ENCODE peak calls at places on chromosomes 3 and 15, in seven cellular contexts. One of them, this sample, is unnamed.

GRCh38 chr3:169846458-169847193 is 23.1 kb downstream of the LRRC31 start:
- DNase-seq in bronchial epithelial cell: peak
- DNase-seq in MM.1S: no peak
- DNase-seq in AG04450: peak
- DNase-seq in SK-N-SH: no peak
- DNase-seq in mucosa of descending colon: no peak
- DNase-seq in OCI-LY7: no peak
- DNase-seq in this sample: no peak

GRCh38 chr15:81265256-81265943 is 58.5 kb downstream of the STARD5 start:
- DNase-seq in bronchial epithelial cell: no peak
- DNase-seq in MM.1S: peak
- DNase-seq in AG04450: no peak
- DNase-seq in SK-N-SH: no peak
- DNase-seq in mucosa of descending colon: no peak
- DNase-seq in OCI-LY7: peak
- DNase-seq in this sample: no peak

GRCh38 chr15:72797834-72798233 is 14.3 kb upstream of the ADPGK start:
- DNase-seq in bronchial epithelial cell: no peak
- DNase-seq in MM.1S: no peak
- DNase-seq in AG04450: no peak
- DNase-seq in SK-N-SH: no peak
- DNase-seq in mucosa of descending colon: no peak
- DNase-seq in OCI-LY7: no peak
- DNase-seq in this sample: no peak

GRCh38 chr3:192887047-192887446 is 30.6 kb downstream of the MB21D2 start:
- DNase-seq in bronchial epithelial cell: peak
- DNase-seq in MM.1S: no peak
- DNase-seq in AG04450: no peak
- DNase-seq in SK-N-SH: no peak
- DNase-seq in mucosa of descending colon: no peak
- DNase-seq in OCI-LY7: no peak
- DNase-seq in this sample: no peak

GRCh38 chr15:101023501-101024110 is 104.4 kb downstream of the LRRK1 start:
- DNase-seq in bronchial epithelial cell: no peak
- DNase-seq in MM.1S: no peak
- DNase-seq in AG04450: no peak
- DNase-seq in SK-N-SH: no peak
- DNase-seq in mucosa of descending colon: no peak
- DNase-seq in OCI-LY7: no peak
- DNase-seq in this sample: no peak

GRCh38 chr15:42165081-42165480 is 8.6 kb upstream of the PLA2G4F start:
- DNase-seq in bronchial epithelial cell: no peak
- DNase-seq in MM.1S: no peak
- DNase-seq in AG04450: no peak
- DNase-seq in SK-N-SH: no peak
- DNase-seq in mucosa of descending colon: no peak
- DNase-seq in OCI-LY7: no peak
- DNase-seq in this sample: no peak

GRCh38 chr3:188914556-188914955 is 257.2 kb upstream of the TPRG1 start:
- DNase-seq in bronchial epithelial cell: peak
- DNase-seq in MM.1S: no peak
- DNase-seq in AG04450: no peak
- DNase-seq in SK-N-SH: no peak
- DNase-seq in mucosa of descending colon: no peak
- DNase-seq in OCI-LY7: no peak
- DNase-seq in this sample: no peak

GRCh38 chr3:134485620-134486576 is at the start of the genes ANAPC13 and CEP63:
- DNase-seq in bronchial epithelial cell: peak
- DNase-seq in MM.1S: peak
- DNase-seq in AG04450: peak
- DNase-seq in SK-N-SH: peak
- DNase-seq in mucosa of descending colon: peak
- DNase-seq in OCI-LY7: peak
- DNase-seq in this sample: peak

GRCh38 chr15:100211855-100212850 is 129.6 kb downstream of the ADAMTS17 start:
- DNase-seq in bronchial epithelial cell: peak
- DNase-seq in MM.1S: no peak
- DNase-seq in AG04450: no peak
- DNase-seq in SK-N-SH: no peak
- DNase-seq in mucosa of descending colon: peak
- DNase-seq in OCI-LY7: no peak
- DNase-seq in this sample: no peak

GRCh38 chr3:86934851-86935250 is 56.1 kb downstream of the VGLL3 start:
- DNase-seq in bronchial epithelial cell: peak
- DNase-seq in MM.1S: no peak
- DNase-seq in AG04450: no peak
- DNase-seq in SK-N-SH: no peak
- DNase-seq in mucosa of descending colon: no peak
- DNase-seq in OCI-LY7: no peak
- DNase-seq in this sample: no peak

GRCh38 chr15:75195766-75196241 is 5.9 kb upstream of the C15orf39 start:
- DNase-seq in bronchial epithelial cell: no peak
- DNase-seq in MM.1S: no peak
- DNase-seq in AG04450: no peak
- DNase-seq in SK-N-SH: peak
- DNase-seq in mucosa of descending colon: no peak
- DNase-seq in OCI-LY7: no peak
- DNase-seq in this sample: no peak

GRCh38 chr3:115165701-115166100 is 18.6 kb upstream of the ZBTB20 start:
- DNase-seq in bronchial epithelial cell: no peak
- DNase-seq in MM.1S: no peak
- DNase-seq in AG04450: no peak
- DNase-seq in SK-N-SH: no peak
- DNase-seq in mucosa of descending colon: no peak
- DNase-seq in OCI-LY7: no peak
- DNase-seq in this sample: no peak

GRCh38 chr3:129525341-129525968 is 3.0 kb upstream of the RHO start:
- DNase-seq in bronchial epithelial cell: peak
- DNase-seq in MM.1S: no peak
- DNase-seq in AG04450: peak
- DNase-seq in SK-N-SH: no peak
- DNase-seq in mucosa of descending colon: no peak
- DNase-seq in OCI-LY7: no peak
- DNase-seq in this sample: no peak

GRCh38 chr3:174931969-174932368 is 72.8 kb downstream of the NAALADL2 start:
- DNase-seq in bronchial epithelial cell: no peak
- DNase-seq in MM.1S: no peak
- DNase-seq in AG04450: no peak
- DNase-seq in SK-N-SH: no peak
- DNase-seq in mucosa of descending colon: no peak
- DNase-seq in OCI-LY7: no peak
- DNase-seq in this sample: no peak

GRCh38 chr15:42547926-42548257 is 701 bp downstream of the LRRC57 start:
- DNase-seq in bronchial epithelial cell: peak
- DNase-seq in MM.1S: peak
- DNase-seq in AG04450: no peak
- DNase-seq in SK-N-SH: no peak
- DNase-seq in mucosa of descending colon: no peak
- DNase-seq in OCI-LY7: peak
- DNase-seq in this sample: peak

DNA sequence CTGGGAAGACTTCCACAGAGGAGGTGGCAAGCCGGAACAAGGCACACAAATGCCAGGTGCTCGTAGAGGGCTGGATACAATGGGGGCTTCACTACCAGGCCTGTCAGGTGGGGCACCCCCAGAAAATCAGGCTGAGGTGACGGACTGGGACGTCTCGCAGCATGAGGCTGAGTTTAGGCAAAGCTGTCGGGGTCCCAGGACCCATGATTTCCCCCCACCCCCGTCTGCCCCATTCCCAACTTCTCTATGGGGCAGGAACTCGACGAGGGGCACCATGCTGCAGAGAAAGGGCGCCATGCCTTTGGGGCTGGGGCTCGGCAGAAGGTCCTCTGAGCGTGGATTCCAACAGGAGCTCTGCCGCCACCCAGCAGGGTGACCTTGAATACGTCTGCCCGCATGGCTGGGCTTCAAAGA is 65.7 kb upstream of the HES1 start:
- DNase-seq in bronchial epithelial cell: no peak
- DNase-seq in MM.1S: no peak
- DNase-seq in AG04450: no peak
- DNase-seq in SK-N-SH: no peak
- DNase-seq in mucosa of descending colon: no peak
- DNase-seq in OCI-LY7: no peak
- DNase-seq in this sample: no peak
- H3K4me3 ChIP-seq in bronchial epithelial cell: no peak
- H3K4me3 ChIP-seq in MM.1S: peak
- H3K4me3 ChIP-seq in AG04450: peak
- H3K4me3 ChIP-seq in SK-N-SH: peak
- H3K4me3 ChIP-seq in mucosa of descending colon: no peak
- H3K4me3 ChIP-seq in OCI-LY7: peak
- H3K4me3 ChIP-seq in this sample: peak

GRCh38 chr3:128152419-128153155 is 694 bp upstream of the EEFSEC start:
- DNase-seq in bronchial epithelial cell: peak
- DNase-seq in MM.1S: peak
- DNase-seq in AG04450: no peak
- DNase-seq in SK-N-SH: peak
- DNase-seq in mucosa of descending colon: no peak
- DNase-seq in OCI-LY7: peak
- DNase-seq in this sample: peak

GRCh38 chr3:128151758-128152274 is 1.5 kb upstream of the EEFSEC start:
- DNase-seq in bronchial epithelial cell: no peak
- DNase-seq in MM.1S: no peak
- DNase-seq in AG04450: no peak
- DNase-seq in SK-N-SH: no peak
- DNase-seq in mucosa of descending colon: no peak
- DNase-seq in OCI-LY7: no peak
- DNase-seq in this sample: peak

GRCh38 chr3:128155614-128156360 is 2.5 kb downstream of the EEFSEC start:
- DNase-seq in bronchial epithelial cell: no peak
- DNase-seq in MM.1S: no peak
- DNase-seq in AG04450: no peak
- DNase-seq in SK-N-SH: no peak
- DNase-seq in mucosa of descending colon: no peak
- DNase-seq in OCI-LY7: no peak
- DNase-seq in this sample: no peak

GRCh38 chr3:128149632-128150031 is 3.6 kb upstream of the EEFSEC start:
- DNase-seq in bronchial epithelial cell: no peak
- DNase-seq in MM.1S: no peak
- DNase-seq in AG04450: no peak
- DNase-seq in SK-N-SH: no peak
- DNase-seq in mucosa of descending colon: no peak
- DNase-seq in OCI-LY7: no peak
- DNase-seq in this sample: no peak

DNA sequence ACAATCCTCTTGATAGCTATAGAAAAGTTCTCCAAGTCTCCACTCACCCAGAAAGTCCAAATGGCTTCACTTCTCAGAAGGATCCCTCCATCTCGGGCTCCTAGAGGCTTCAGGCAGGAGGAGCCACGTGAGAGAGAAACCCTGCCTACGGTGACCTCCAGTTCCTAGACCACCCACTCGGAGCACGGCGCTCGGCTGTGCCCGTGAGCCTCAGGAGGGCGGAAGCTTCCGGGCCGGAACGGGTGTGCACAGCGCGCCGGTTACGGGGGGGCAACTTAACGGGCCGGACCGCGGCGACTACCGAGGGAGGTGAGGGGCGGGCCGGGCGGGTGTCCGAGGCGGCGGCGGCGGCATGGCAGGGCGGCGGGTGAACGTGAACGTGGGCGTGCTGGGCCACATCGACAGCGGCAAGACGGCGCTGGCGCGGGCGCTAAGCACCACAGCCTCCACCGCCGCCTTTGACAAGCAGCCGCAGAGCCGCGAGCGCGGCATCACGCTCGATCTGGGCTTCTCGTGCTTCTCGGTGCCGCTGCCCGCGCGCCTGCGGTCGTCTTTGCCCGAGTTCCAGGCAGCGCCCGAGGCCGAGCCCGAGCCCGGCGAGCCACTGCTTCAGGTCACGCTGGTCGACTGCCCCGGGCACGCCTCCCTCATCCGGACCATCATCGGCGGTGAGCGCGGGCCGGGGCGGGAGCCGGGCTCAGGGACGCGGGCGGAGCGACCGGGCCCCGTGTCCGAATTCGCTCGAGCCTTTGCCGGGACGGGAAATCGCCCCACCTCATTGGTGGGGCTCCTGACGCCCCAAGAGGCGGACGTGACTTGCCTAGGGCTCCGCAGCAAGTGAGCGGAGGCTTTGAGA is at the start of gene EEFSEC:
- DNase-seq in bronchial epithelial cell: peak
- DNase-seq in MM.1S: peak
- DNase-seq in AG04450: peak
- DNase-seq in SK-N-SH: peak
- DNase-seq in mucosa of descending colon: peak
- DNase-seq in OCI-LY7: peak
- DNase-seq in this sample: no peak
- H3K4me3 ChIP-seq in bronchial epithelial cell: peak
- H3K4me3 ChIP-seq in MM.1S: peak
- H3K4me3 ChIP-seq in AG04450: peak
- H3K4me3 ChIP-seq in SK-N-SH: peak
- H3K4me3 ChIP-seq in mucosa of descending colon: peak
- H3K4me3 ChIP-seq in OCI-LY7: peak
- H3K4me3 ChIP-seq in this sample: peak

DNA sequence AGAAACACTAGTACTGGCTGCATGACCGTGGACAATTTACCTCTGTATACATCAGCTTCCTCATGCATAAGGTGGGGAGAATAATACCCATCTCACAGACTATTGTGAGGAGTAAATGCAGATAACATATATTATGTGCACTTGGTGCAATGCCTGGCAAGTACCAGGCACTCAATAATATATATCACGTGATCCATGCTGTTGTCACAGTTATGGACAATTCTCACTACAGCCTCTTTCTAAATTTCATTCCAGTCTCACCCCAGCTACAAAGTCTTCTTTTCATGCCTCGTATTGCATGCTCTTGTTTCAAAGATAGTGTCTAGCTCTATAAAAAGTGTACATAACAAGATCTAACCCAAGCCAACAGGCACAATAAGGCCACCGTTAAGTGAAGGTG is 494.3 kb upstream of the ADAMTS9 start:
- DNase-seq in bronchial epithelial cell: no peak
- DNase-seq in MM.1S: no peak
- DNase-seq in AG04450: no peak
- DNase-seq in SK-N-SH: no peak
- DNase-seq in mucosa of descending colon: no peak
- DNase-seq in OCI-LY7: no peak
- DNase-seq in this sample: no peak
- H3K4me3 ChIP-seq in bronchial epithelial cell: no peak
- H3K4me3 ChIP-seq in MM.1S: no peak
- H3K4me3 ChIP-seq in AG04450: no peak
- H3K4me3 ChIP-seq in SK-N-SH: no peak
- H3K4me3 ChIP-seq in mucosa of descending colon: no peak
- H3K4me3 ChIP-seq in OCI-LY7: no peak
- H3K4me3 ChIP-seq in this sample: no peak

DNA sequence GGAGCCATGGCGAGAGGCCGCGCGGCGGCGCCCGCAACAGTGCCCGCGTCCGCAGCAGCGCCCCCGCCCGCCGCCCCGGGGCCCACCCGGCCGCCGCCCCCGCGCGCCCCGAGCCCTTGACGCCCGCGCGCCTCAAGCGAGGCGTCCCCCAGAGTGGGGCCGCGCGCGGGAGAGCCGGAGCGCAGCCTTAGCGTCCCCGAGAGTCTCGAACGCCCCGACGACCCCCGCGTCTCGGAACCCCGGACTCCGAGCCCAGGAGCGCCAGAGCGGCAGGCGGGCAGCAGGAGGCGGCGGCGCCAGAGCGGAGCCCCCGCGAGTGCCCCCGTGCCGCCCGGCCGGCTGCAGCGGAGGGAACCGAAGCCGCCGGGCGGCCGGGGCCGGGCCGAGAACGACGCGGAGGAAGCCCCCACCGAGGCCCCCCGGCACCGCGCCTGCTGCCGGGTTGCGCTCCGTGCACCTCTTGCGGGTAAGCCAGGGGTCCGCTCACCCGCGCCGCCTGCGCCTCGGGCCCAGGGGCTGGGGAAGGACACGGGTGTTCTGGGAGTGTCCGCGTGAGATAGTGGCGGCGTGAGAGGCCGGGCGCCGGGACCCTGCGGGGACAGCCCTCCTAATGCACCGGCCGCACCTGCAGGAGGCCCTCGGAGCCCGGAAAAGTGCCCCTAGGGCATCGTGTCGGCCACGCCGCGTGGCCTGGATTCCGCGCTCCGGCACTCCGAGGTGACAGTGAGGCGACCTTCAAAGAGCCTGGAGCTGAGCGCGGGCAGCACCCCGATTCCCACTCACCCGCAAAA is 51.9 kb upstream of the ULK4 start:
- DNase-seq in bronchial epithelial cell: no peak
- DNase-seq in MM.1S: peak
- DNase-seq in AG04450: no peak
- DNase-seq in SK-N-SH: peak
- DNase-seq in mucosa of descending colon: peak
- DNase-seq in OCI-LY7: peak
- DNase-seq in this sample: no peak
- H3K4me3 ChIP-seq in bronchial epithelial cell: peak
- H3K4me3 ChIP-seq in MM.1S: peak
- H3K4me3 ChIP-seq in AG04450: peak
- H3K4me3 ChIP-seq in SK-N-SH: peak
- H3K4me3 ChIP-seq in mucosa of descending colon: peak
- H3K4me3 ChIP-seq in OCI-LY7: peak
- H3K4me3 ChIP-seq in this sample: peak

This sample was measured in Jurkat, Clone E6-1.